ENCODE peak calls at places on chromosomes 6 and 20, in six cellular contexts. One of them, this sample, is unnamed.

GRCh38 chr6:44661631-44662030 is 274.1 kb downstream of the CDC5L start:
- DNase-seq in type B pancreatic cell: no peak
- DNase-seq in CD8-positive, alpha-beta T cell: no peak
- DNase-seq in cardiac fibroblast: no peak
- DNase-seq in heart right ventricle: no peak
- DNase-seq in Panc1: no peak
- DNase-seq in this sample: no peak

GRCh38 chr6:115485400-115485799 is 575.3 kb downstream of the FRK start:
- DNase-seq in type B pancreatic cell: no peak
- DNase-seq in heart right ventricle: no peak
- DNase-seq in Panc1: no peak
- DNase-seq in CD8-positive, alpha-beta T cell: no peak
- DNase-seq in cardiac fibroblast: no peak
- DNase-seq in this sample: no peak

GRCh38 chr6:40882321-40882720 is 156.7 kb downstream of the UNC5CL start:
- DNase-seq in heart right ventricle: no peak
- DNase-seq in type B pancreatic cell: no peak
- DNase-seq in Panc1: no peak
- DNase-seq in CD8-positive, alpha-beta T cell: no peak
- DNase-seq in cardiac fibroblast: no peak
- DNase-seq in this sample: no peak

GRCh38 chr6:28401172-28401571 is 1.6 kb upstream of the ZSCAN12 start:
- DNase-seq in heart right ventricle: no peak
- DNase-seq in Panc1: no peak
- DNase-seq in cardiac fibroblast: no peak
- DNase-seq in type B pancreatic cell: no peak
- DNase-seq in CD8-positive, alpha-beta T cell: no peak
- DNase-seq in this sample: no peak

GRCh38 chr6:107632757-107633156 is 142.8 kb downstream of the SOBP start:
- DNase-seq in Panc1: no peak
- DNase-seq in CD8-positive, alpha-beta T cell: no peak
- DNase-seq in type B pancreatic cell: no peak
- DNase-seq in cardiac fibroblast: no peak
- DNase-seq in heart right ventricle: no peak
- DNase-seq in this sample: no peak

GRCh38 chr6:10585232-10585887 is 64.2 kb downstream of the GCNT2 start:
- DNase-seq in cardiac fibroblast: no peak
- DNase-seq in CD8-positive, alpha-beta T cell: no peak
- DNase-seq in Panc1: no peak
- DNase-seq in heart right ventricle: no peak
- DNase-seq in type B pancreatic cell: no peak
- DNase-seq in this sample: no peak

GRCh38 chr6:103335412-103335811 is 1524.3 kb downstream of the HACE1 start:
- DNase-seq in Panc1: no peak
- DNase-seq in cardiac fibroblast: no peak
- DNase-seq in type B pancreatic cell: no peak
- DNase-seq in heart right ventricle: no peak
- DNase-seq in CD8-positive, alpha-beta T cell: no peak
- DNase-seq in this sample: no peak

GRCh38 chr6:38435330-38435729 is 204.4 kb downstream of the BTBD9 start:
- DNase-seq in type B pancreatic cell: no peak
- DNase-seq in heart right ventricle: no peak
- DNase-seq in cardiac fibroblast: no peak
- DNase-seq in CD8-positive, alpha-beta T cell: no peak
- DNase-seq in Panc1: no peak
- DNase-seq in this sample: no peak

GRCh38 chr20:44586986-44587980 is 4.9 kb downstream of the PKIG start:
- DNase-seq in Panc1: no peak
- DNase-seq in type B pancreatic cell: no peak
- DNase-seq in cardiac fibroblast: no peak
- DNase-seq in CD8-positive, alpha-beta T cell: no peak
- DNase-seq in heart right ventricle: no peak
- DNase-seq in this sample: no peak

GRCh38 chr6:132153221-132153896 is 202.2 kb upstream of the CCN2 start:
- DNase-seq in CD8-positive, alpha-beta T cell: no peak
- DNase-seq in cardiac fibroblast: peak; percentile 80
- DNase-seq in Panc1: no peak
- DNase-seq in type B pancreatic cell: no peak
- DNase-seq in heart right ventricle: no peak
- DNase-seq in this sample: no peak

GRCh38 chr20:2741463-2741862 is 48.9 kb downstream of the EBF4 start:
- DNase-seq in cardiac fibroblast: no peak
- DNase-seq in CD8-positive, alpha-beta T cell: peak; percentile 59
- DNase-seq in type B pancreatic cell: no peak
- DNase-seq in heart right ventricle: no peak
- DNase-seq in Panc1: no peak
- DNase-seq in this sample: no peak

GRCh38 chr6:96923871-96924493 is 546 bp upstream of the KLHL32 start:
- DNase-seq in Panc1: no peak
- DNase-seq in cardiac fibroblast: peak; percentile 12
- DNase-seq in CD8-positive, alpha-beta T cell: no peak
- DNase-seq in heart right ventricle: no peak
- DNase-seq in type B pancreatic cell: no peak
- DNase-seq in this sample: no peak

GRCh38 chr20:55160996-55161395 is 685.6 kb downstream of the DOK5 start:
- DNase-seq in CD8-positive, alpha-beta T cell: no peak
- DNase-seq in type B pancreatic cell: no peak
- DNase-seq in Panc1: no peak
- DNase-seq in cardiac fibroblast: peak; percentile 2
- DNase-seq in heart right ventricle: no peak
- DNase-seq in this sample: no peak

GRCh38 chr6:119205911-119206617 is 127.6 kb upstream of the FAM184A start:
- DNase-seq in type B pancreatic cell: no peak
- DNase-seq in Panc1: no peak
- DNase-seq in CD8-positive, alpha-beta T cell: no peak
- DNase-seq in cardiac fibroblast: no peak
- DNase-seq in heart right ventricle: no peak
- DNase-seq in this sample: no peak

GRCh38 chr6:146894624-146895023 is 295.9 kb downstream of the ADGB start:
- DNase-seq in CD8-positive, alpha-beta T cell: no peak
- DNase-seq in heart right ventricle: no peak
- DNase-seq in Panc1: no peak
- DNase-seq in type B pancreatic cell: no peak
- DNase-seq in cardiac fibroblast: no peak
- DNase-seq in this sample: no peak

GRCh38 chr6:38138374-38138773 is 318.8 kb downstream of the ZFAND3 start:
- DNase-seq in Panc1: no peak
- DNase-seq in heart right ventricle: no peak
- DNase-seq in CD8-positive, alpha-beta T cell: no peak
- DNase-seq in type B pancreatic cell: no peak
- DNase-seq in cardiac fibroblast: no peak
- DNase-seq in this sample: no peak

GRCh38 chr6:15268130-15268908 is 22.4 kb downstream of the JARID2 start:
- DNase-seq in CD8-positive, alpha-beta T cell: no peak
- DNase-seq in cardiac fibroblast: peak; percentile 56
- DNase-seq in type B pancreatic cell: no peak
- DNase-seq in Panc1: no peak
- DNase-seq in heart right ventricle: no peak
- DNase-seq in this sample: no peak

GRCh38 chr6:133854633-133855598 is 34.0 kb upstream of the TCF21 start:
- DNase-seq in CD8-positive, alpha-beta T cell: no peak
- DNase-seq in cardiac fibroblast: no peak
- DNase-seq in Panc1: no peak
- DNase-seq in type B pancreatic cell: no peak
- DNase-seq in heart right ventricle: no peak
- DNase-seq in this sample: no peak

GRCh38 chr20:25058051-25058796 is at the start of gene ACSS1:
- DNase-seq in CD8-positive, alpha-beta T cell: peak; percentile 83
- DNase-seq in type B pancreatic cell: no peak
- DNase-seq in cardiac fibroblast: peak; percentile 53
- DNase-seq in heart right ventricle: peak; percentile 80
- DNase-seq in Panc1: no peak
- DNase-seq in this sample: peak; percentile 73

GRCh38 chr20:59984551-59984950 is 26.3 kb downstream of the CDH26 start:
- DNase-seq in type B pancreatic cell: no peak
- DNase-seq in heart right ventricle: no peak
- DNase-seq in cardiac fibroblast: no peak
- DNase-seq in CD8-positive, alpha-beta T cell: no peak
- DNase-seq in Panc1: no peak
- DNase-seq in this sample: no peak

DNA sequence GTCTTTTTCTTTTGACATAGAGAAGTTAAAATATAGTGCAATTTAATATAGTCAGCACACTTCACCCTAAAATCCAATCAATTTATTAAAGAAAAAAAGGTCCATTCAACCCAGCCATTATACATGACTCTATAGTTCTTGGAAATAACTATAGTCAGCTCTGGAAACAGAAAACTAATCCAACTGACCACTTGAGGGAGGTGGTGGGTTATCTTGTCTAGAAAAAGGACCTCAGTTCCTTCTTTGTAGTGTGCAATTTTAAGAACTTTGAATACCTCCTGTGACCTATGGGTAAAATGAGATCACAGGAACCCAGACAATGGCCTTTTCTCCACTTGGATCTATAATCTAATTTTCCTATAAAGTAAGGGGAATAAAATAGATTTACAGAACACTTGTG is 163.6 kb upstream of the CENPW start:
- DNase-seq in heart right ventricle: no peak
- DNase-seq in type B pancreatic cell: no peak
- DNase-seq in Panc1: no peak
- DNase-seq in cardiac fibroblast: peak; percentile 52
- DNase-seq in CD8-positive, alpha-beta T cell: no peak
- DNase-seq in this sample: no peak
- TF ChIP-seq CTCF in heart right ventricle: no peak
- TF ChIP-seq CTCF in type B pancreatic cell: peak; percentile 66
- TF ChIP-seq CTCF in Panc1: peak; percentile 33
- TF ChIP-seq CTCF in cardiac fibroblast: peak; percentile 45
- TF ChIP-seq CTCF in CD8-positive, alpha-beta T cell: no peak
- TF ChIP-seq CTCF in this sample: no peak

DNA sequence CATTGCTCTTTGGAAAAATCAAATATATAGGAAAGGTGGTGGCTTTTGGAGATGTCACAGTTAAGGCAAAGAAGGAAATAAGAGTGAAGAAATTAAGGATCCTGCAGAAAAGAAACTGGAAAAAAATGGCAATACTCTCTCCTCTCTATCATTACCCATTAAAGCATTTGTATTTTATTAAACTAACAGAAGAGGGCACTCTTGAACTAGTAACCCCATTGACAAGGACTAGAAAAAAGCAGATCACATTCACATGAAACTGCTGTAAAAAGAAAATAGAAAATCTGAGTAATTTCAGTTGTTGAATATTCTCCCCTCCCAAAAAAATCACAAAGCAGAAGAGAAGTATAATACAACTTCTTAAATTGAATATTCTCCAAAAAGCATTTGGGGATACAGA is 104.1 kb upstream of the SLC35B3 start:
- DNase-seq in cardiac fibroblast: no peak
- DNase-seq in CD8-positive, alpha-beta T cell: no peak
- DNase-seq in type B pancreatic cell: no peak
- DNase-seq in Panc1: no peak
- DNase-seq in heart right ventricle: no peak
- DNase-seq in this sample: no peak
- TF ChIP-seq CTCF in cardiac fibroblast: no peak
- TF ChIP-seq CTCF in CD8-positive, alpha-beta T cell: no peak
- TF ChIP-seq CTCF in type B pancreatic cell: peak; percentile 53
- TF ChIP-seq CTCF in Panc1: peak; percentile 20
- TF ChIP-seq CTCF in heart right ventricle: peak; percentile 23
- TF ChIP-seq CTCF in this sample: no peak

GRCh38 chr6:156954781-156955180 is 177.6 kb downstream of the ARID1B start:
- DNase-seq in type B pancreatic cell: no peak
- DNase-seq in Panc1: no peak
- DNase-seq in CD8-positive, alpha-beta T cell: no peak
- DNase-seq in cardiac fibroblast: no peak
- DNase-seq in heart right ventricle: no peak
- DNase-seq in this sample: no peak

GRCh38 chr6:156954191-156954590 is 177.0 kb downstream of the ARID1B start:
- DNase-seq in Panc1: no peak
- DNase-seq in CD8-positive, alpha-beta T cell: no peak
- DNase-seq in cardiac fibroblast: no peak
- DNase-seq in type B pancreatic cell: no peak
- DNase-seq in heart right ventricle: no peak
- DNase-seq in this sample: no peak

GRCh38 chr6:156952401-156952800 is 175.2 kb downstream of the ARID1B start:
- DNase-seq in type B pancreatic cell: no peak
- DNase-seq in cardiac fibroblast: no peak
- DNase-seq in heart right ventricle: no peak
- DNase-seq in Panc1: no peak
- DNase-seq in CD8-positive, alpha-beta T cell: no peak
- DNase-seq in this sample: no peak

GRCh38 chr6:156953125-156953477 is 175.9 kb downstream of the ARID1B start:
- DNase-seq in heart right ventricle: no peak
- DNase-seq in Panc1: no peak
- DNase-seq in cardiac fibroblast: no peak
- DNase-seq in CD8-positive, alpha-beta T cell: no peak
- DNase-seq in type B pancreatic cell: no peak
- DNase-seq in this sample: no peak

GRCh38 chr6:156953478-156954146 is 176.4 kb downstream of the ARID1B start:
- DNase-seq in Panc1: no peak
- DNase-seq in CD8-positive, alpha-beta T cell: peak; percentile 67
- DNase-seq in type B pancreatic cell: no peak
- DNase-seq in heart right ventricle: no peak
- DNase-seq in cardiac fibroblast: peak; percentile 97
- DNase-seq in this sample: no peak
- TF ChIP-seq CTCF in Panc1: no peak
- TF ChIP-seq CTCF in CD8-positive, alpha-beta T cell: peak; percentile 45
- TF ChIP-seq CTCF in type B pancreatic cell: peak; percentile 43
- TF ChIP-seq CTCF in heart right ventricle: peak; percentile 43
- TF ChIP-seq CTCF in cardiac fibroblast: peak; percentile 41
- TF ChIP-seq CTCF in this sample: no peak

GRCh38 chr6:1324926-1325325 is 13.0 kb downstream of the FOXQ1 start:
- DNase-seq in heart right ventricle: no peak
- DNase-seq in CD8-positive, alpha-beta T cell: no peak
- DNase-seq in Panc1: no peak
- DNase-seq in type B pancreatic cell: no peak
- DNase-seq in cardiac fibroblast: no peak
- DNase-seq in this sample: no peak
- TF ChIP-seq CTCF in heart right ventricle: no peak
- TF ChIP-seq CTCF in CD8-positive, alpha-beta T cell: no peak
- TF ChIP-seq CTCF in Panc1: no peak
- TF ChIP-seq CTCF in type B pancreatic cell: no peak
- TF ChIP-seq CTCF in cardiac fibroblast: no peak
- TF ChIP-seq CTCF in this sample: no peak

GRCh38 chr20:4780245-4780644 is 58.5 kb downstream of the PRND start:
- DNase-seq in heart right ventricle: no peak
- DNase-seq in type B pancreatic cell: no peak
- DNase-seq in Panc1: no peak
- DNase-seq in CD8-positive, alpha-beta T cell: no peak
- DNase-seq in cardiac fibroblast: no peak
- DNase-seq in this sample: no peak
- TF ChIP-seq CTCF in heart right ventricle: no peak
- TF ChIP-seq CTCF in type B pancreatic cell: no peak
- TF ChIP-seq CTCF in Panc1: no peak
- TF ChIP-seq CTCF in CD8-positive, alpha-beta T cell: no peak
- TF ChIP-seq CTCF in cardiac fibroblast: no peak
- TF ChIP-seq CTCF in this sample: no peak